ENCODE peak calls at places on chromosomes 2 and 18, in seven cellular contexts. G, K, W, B, C, E and Z are unnamed samples.

GRCh38 chr2:103788875-103789715 is 1027.3 kb downstream of the TMEM182 start:
- DNase-seq in G (no peak), K (no peak), W (no peak), B (no peak), C (no peak), E (no peak), Z (peak)

GRCh38 chr2:133092571-133092970 is 422.6 kb upstream of the LYPD1 start:
- DNase-seq in G (no peak), K (no peak), W (no peak), B (no peak), C (no peak), E (no peak), Z (no peak)

GRCh38 chr2:55620123-55620779 is 2.8 kb upstream of the PPP4R3B start:
- DNase-seq in G (no peak), K (no peak), W (no peak), B (no peak), C (no peak), E (no peak), Z (no peak)

GRCh38 chr2:170848587-170848986 is 31.9 kb downstream of the GAD1 start:
- DNase-seq in G (no peak), K (no peak), W (no peak), B (no peak), C (peak), E (no peak), Z (peak)

GRCh38 chr18:23883277-23883790 is 131.2 kb upstream of the TTC39C start:
- DNase-seq in G (peak), K (no peak), W (no peak), B (no peak), C (no peak), E (no peak), Z (no peak)

GRCh38 chr2:189580267-189580661 is 322 bp downstream of the SLC40A1 start:
- DNase-seq in G (peak), K (no peak), W (no peak), B (peak), C (no peak), E (no peak), Z (no peak)

GRCh38 chr2:213162515-213163118 is 11.2 kb upstream of the IKZF2 start:
- DNase-seq in G (no peak), K (no peak), W (no peak), B (no peak), C (no peak), E (no peak), Z (no peak)

GRCh38 chr2:21118302-21118920 is 5.4 kb upstream of the TDRD15 start:
- DNase-seq in G (no peak), K (no peak), W (peak), B (peak), C (no peak), E (no peak), Z (no peak)

GRCh38 chr18:22683196-22683676 is 249.9 kb upstream of the RBBP8 start:
- DNase-seq in G (peak), K (no peak), W (peak), B (peak), C (no peak), E (no peak), Z (peak)

GRCh38 chr18:58993260-58993659 is 128.6 kb downstream of the ZNF532 start:
- DNase-seq in G (no peak), K (no peak), W (no peak), B (peak), C (peak), E (no peak), Z (peak)

GRCh38 chr2:146544701-146545100 is 1300.1 kb upstream of the ACVR2A start:
- DNase-seq in G (no peak), K (no peak), W (no peak), B (no peak), C (no peak), E (no peak), Z (no peak)

GRCh38 chr18:23662309-23663263 is at the start of gene ANKRD29:
- DNase-seq in G (peak), K (peak), W (peak), B (peak), C (no peak), E (peak), Z (no peak)

GRCh38 chr18:35854095-35854494 is 118.4 kb upstream of the RMP24 start:
- DNase-seq in G (no peak), K (no peak), W (no peak), B (no peak), C (no peak), E (no peak), Z (no peak)

GRCh38 chr2:159706385-159706980 is 5.8 kb upstream of the MARCHF7 start:
- DNase-seq in G (no peak), K (no peak), W (no peak), B (no peak), C (no peak), E (no peak), Z (no peak)

GRCh38 chr2:203340791-203341487 is 12.7 kb downstream of the ABI2 start:
- DNase-seq in G (no peak), K (no peak), W (no peak), B (peak), C (peak), E (no peak), Z (peak)

GRCh38 chr18:27685807-27686412 is 491.0 kb downstream of the CDH2 start:
- DNase-seq in G (no peak), K (no peak), W (no peak), B (peak), C (no peak), E (no peak), Z (no peak)

GRCh38 chr2:199624958-199625357 is 167.2 kb upstream of the SATB2 start:
- DNase-seq in G (no peak), K (no peak), W (no peak), B (no peak), C (no peak), E (no peak), Z (no peak)

GRCh38 chr2:39484620-39485495 is 47.8 kb upstream of the MAP4K3 start:
- DNase-seq in G (no peak), K (no peak), W (no peak), B (no peak), C (no peak), E (no peak), Z (no peak)

GRCh38 chr2:42147641-42148274 is 21.4 kb upstream of the EML4 start:
- DNase-seq in G (no peak), K (no peak), W (no peak), B (no peak), C (peak), E (no peak), Z (no peak)

GRCh38 chr2:134586289-134586980 is 132.4 kb downstream of the TMEM163 start:
- DNase-seq in G (no peak), K (no peak), W (no peak), B (no peak), C (no peak), E (no peak), Z (no peak)

GRCh38 chr2:84302513-84303412 is 156.3 kb downstream of the SUCLG1 start:
- DNase-seq in G (no peak), K (no peak), W (peak), B (peak), C (no peak), E (peak), Z (peak)

GRCh38 chr2:230447455-230448451 is 31.8 kb downstream of the SP100 start:
- DNase-seq in G (no peak), K (no peak), W (no peak), B (no peak), C (no peak), E (no peak), Z (no peak)

GRCh38 chr2:77807531-77808215 is 285.5 kb upstream of the LRRTM4 start:
- DNase-seq in G (no peak), K (no peak), W (no peak), B (no peak), C (no peak), E (no peak), Z (no peak)

GRCh38 chr2:167509585-167509984 is 621.3 kb downstream of the XIRP2 start:
- DNase-seq in G (no peak), K (no peak), W (no peak), B (no peak), C (no peak), E (no peak), Z (peak)

GRCh38 chr2:39447266-39448168 is 10.4 kb upstream of the MAP4K3 start:
- DNase-seq in G (no peak), K (no peak), W (no peak), B (no peak), C (no peak), E (no peak), Z (no peak)

GRCh38 chr2:64244049-64244446 is 99.8 kb upstream of the PELI1 start:
- DNase-seq in G (no peak), K (no peak), W (no peak), B (no peak), C (no peak), E (no peak), Z (no peak)

GRCh38 chr2:193810533-193810932 is 1615.8 kb upstream of the TMEFF2 start:
- DNase-seq in G (no peak), K (no peak), W (no peak), B (no peak), C (no peak), E (no peak), Z (no peak)

GRCh38 chr2:9641641-9642040 is 10.8 kb upstream of the YWHAQ start:
- DNase-seq in G (no peak), K (no peak), W (no peak), B (no peak), C (no peak), E (no peak), Z (no peak)

GRCh38 chr2:166057363-166058169 is 70.3 kb downstream of the SCN1A start:
- DNase-seq in G (no peak), K (no peak), W (no peak), B (no peak), C (no peak), E (no peak), Z (no peak)

GRCh38 chr2:60675309-60675708 is 80.8 kb upstream of the PAPOLG start:
- DNase-seq in G (no peak), K (no peak), W (no peak), B (no peak), C (no peak), E (no peak), Z (no peak)
- H3K4me3 ChIP-seq in G (no peak), K (no peak), W (no peak), B (no peak), C (no peak), E (no peak), Z (no peak)

GRCh38 chr2:131035112-131035825 is 58.0 kb downstream of the FAM168B start:
- DNase-seq in G (no peak), K (no peak), W (no peak), B (no peak), C (no peak), E (no peak), Z (no peak)
- H3K4me3 ChIP-seq in G (peak), K (peak), W (peak), B (peak), C (peak), E (no peak), Z (peak)

GRCh38 chr2:12044857-12045256 is 298.4 kb downstream of the LPIN1 start:
- DNase-seq in G (no peak), K (peak), W (no peak), B (no peak), C (no peak), E (peak), Z (no peak)
- H3K4me3 ChIP-seq in G (no peak), K (peak), W (no peak), B (no peak), C (no peak), E (peak), Z (no peak)

GRCh38 chr2:68365087-68365486 is at the start of gene PLEK:
- DNase-seq in G (peak), K (no peak), W (peak), B (no peak), C (no peak), E (peak), Z (no peak)
- H3K4me3 ChIP-seq in G (no peak), K (peak), W (peak), B (no peak), C (no peak), E (peak), Z (no peak)

GRCh38 chr2:13001408-13001807 is 284.7 kb downstream of the TRIB2 start:
- DNase-seq in G (no peak), K (no peak), W (no peak), B (no peak), C (no peak), E (no peak), Z (no peak)
- H3K4me3 ChIP-seq in G (no peak), K (no peak), W (no peak), B (no peak), C (no peak), E (no peak), Z (no peak)

DNA sequence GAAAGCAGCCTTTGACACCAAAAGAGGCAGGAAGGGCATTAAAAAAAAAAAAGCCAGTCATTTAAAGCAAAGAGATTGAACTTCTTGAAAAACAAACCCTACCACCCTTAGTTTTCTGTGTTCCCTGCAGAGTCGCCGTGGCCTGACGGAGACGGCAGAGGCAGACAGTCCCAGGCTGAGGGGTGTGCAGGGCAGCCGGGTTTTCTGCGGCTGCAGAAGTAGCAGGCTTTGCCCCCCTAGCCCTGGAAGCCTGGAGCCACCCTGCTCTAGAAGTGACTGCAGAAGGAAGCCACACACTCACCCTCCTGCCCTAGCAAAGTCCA is 2.8 kb downstream of the INPP5D start:
- DNase-seq in G (no peak), K (no peak), W (no peak), B (no peak), C (no peak), E (no peak), Z (no peak)
- H3K4me3 ChIP-seq in G (no peak), K (peak), W (peak), B (no peak), C (no peak), E (peak), Z (no peak)

GRCh38 chr2:96164459-96165184 is 19.4 kb upstream of the DUSP2 start:
- DNase-seq in G (no peak), K (no peak), W (no peak), B (no peak), C (no peak), E (peak), Z (no peak)
- H3K4me3 ChIP-seq in G (no peak), K (peak), W (no peak), B (no peak), C (no peak), E (peak), Z (no peak)